ENCODE peak calls at places on chromosomes 12 and 14, in five cellular contexts. F is DND-41; J is CD8-positive, alpha-beta T cell; D is heart left ventricle; O is body of pancreas. W is an unnamed sample.

GRCh38 chr14:20632448-20632830 is 9.1 kb downstream of the OR6S1 start:
- DNase-seq in J (no peak), O (no peak), D (no peak), F (no peak), W (no peak)

GRCh38 chr12:52722680-52723079 is 19.4 kb upstream of the KRT77 start:
- DNase-seq in J (no peak), D (no peak), F (no peak), O (no peak), W (no peak)

GRCh38 chr12:25839470-25839869 is 119.0 kb upstream of the RASSF8 start:
- DNase-seq in J (no peak), D (no peak), O (no peak), F (no peak), W (no peak)

GRCh38 chr12:49673446-49674317 is 33.5 kb downstream of the FMNL3 start:
- DNase-seq in F (no peak), O (peak), D (peak), J (peak), W (peak)

GRCh38 chr12:65879878-65880277 is 55.6 kb downstream of the HMGA2 start:
- DNase-seq in D (no peak), F (no peak), J (no peak), O (no peak), W (no peak)

GRCh38 chr12:57347284-57347683 is 83.6 kb downstream of the R3HDM2 start:
- DNase-seq in J (no peak), D (no peak), F (no peak), O (no peak), W (no peak)

GRCh38 chr12:107109726-107110518 is 16.6 kb upstream of the CRY1 start:
- DNase-seq in J (no peak), F (no peak), D (peak), O (no peak), W (no peak)

GRCh38 chr14:39807271-39807670 is 375.0 kb upstream of the FBXO33 start:
- DNase-seq in J (no peak), F (no peak), O (no peak), D (no peak), W (no peak)

GRCh38 chr14:61145903-61146411 is 135.2 kb downstream of the TMEM30B start:
- DNase-seq in D (no peak), F (no peak), J (no peak), O (no peak), W (no peak)

GRCh38 chr12:95182868-95183415 is 34.3 kb downstream of the FGD6 start:
- DNase-seq in D (no peak), O (no peak), F (no peak), J (no peak), W (no peak)

GRCh38 chr14:51283402-51283825 is 43.4 kb downstream of the TMX1 start:
- DNase-seq in O (no peak), J (no peak), F (no peak), D (no peak), W (no peak)

GRCh38 chr12:57119694-57120093 is 8.5 kb upstream of the STAT6 start:
- DNase-seq in O (no peak), F (no peak), D (no peak), J (no peak), W (no peak)

GRCh38 chr14:96574171-96574632 is 72.0 kb downstream of the PAPOLA start:
- DNase-seq in O (no peak), D (no peak), F (no peak), J (no peak), W (no peak)

GRCh38 chr12:79358716-79359341 is 331.9 kb downstream of the PAWR start:
- DNase-seq in O (no peak), J (no peak), F (peak), D (no peak), W (no peak)

GRCh38 chr14:99267871-99268775 is 3.9 kb downstream of the BCL11B start:
- DNase-seq in D (no peak), O (no peak), F (peak), J (peak), W (no peak)

GRCh38 chr14:22434901-22435565 is 154.0 kb downstream of the DAD1 start:
- DNase-seq in F (no peak), O (no peak), J (no peak), D (no peak), W (no peak)

GRCh38 chr14:53696217-53696965 is 260.2 kb downstream of the BMP4 start:
- DNase-seq in D (no peak), F (no peak), J (no peak), O (no peak), W (no peak)

GRCh38 chr12:91892081-91892855 is 253.4 kb downstream of the BTG1 start:
- DNase-seq in O (no peak), F (no peak), D (no peak), J (no peak), W (no peak)

GRCh38 chr14:77663289-77663688 is 44.5 kb downstream of the ALKBH1 start:
- DNase-seq in J (no peak), F (no peak), D (no peak), O (no peak), W (no peak)

GRCh38 chr14:97878727-97879126 is 1081.5 kb downstream of the VRK1 start:
- DNase-seq in O (no peak), F (peak), D (peak), J (peak), W (no peak)

GRCh38 chr12:31872831-31873604 is 86.2 kb upstream of the RESF1 start:
- DNase-seq in O (no peak), J (no peak), D (no peak), F (no peak), W (no peak)

GRCh38 chr14:100889641-100890040 is 13.9 kb downstream of the RTL1 start:
- DNase-seq in J (no peak), O (no peak), D (no peak), F (no peak), W (peak)

GRCh38 chr14:52110441-52111086 is 41.7 kb upstream of the NID2 start:
- DNase-seq in D (no peak), O (no peak), J (no peak), F (no peak), W (no peak)

GRCh38 chr14:76203086-76204001 is 51.6 kb downstream of the GPATCH2L start:
- DNase-seq in D (peak), J (no peak), O (no peak), F (no peak), W (no peak)

GRCh38 chr12:102021540-102022246 is 40.1 kb downstream of the WASHC3 start:
- DNase-seq in O (no peak), D (no peak), J (no peak), F (no peak), W (no peak)

GRCh38 chr12:80698266-80698665 is 9.2 kb upstream of the MYF6 start:
- DNase-seq in J (no peak), D (no peak), O (no peak), F (no peak), W (no peak)

GRCh38 chr12:80698847-80699542 is 8.4 kb upstream of the MYF6 start:
- DNase-seq in J (no peak), F (no peak), O (no peak), D (no peak), W (no peak)

GRCh38 chr12:80701388-80701787 is 6.0 kb upstream of the MYF6 start:
- DNase-seq in O (no peak), D (no peak), J (no peak), F (no peak), W (no peak)

GRCh38 chr12:80702889-80703605 is 4.4 kb upstream of the MYF6 start:
- DNase-seq in F (no peak), J (no peak), D (no peak), O (no peak), W (no peak)

GRCh38 chr12:80700327-80700726 is 7.1 kb upstream of the MYF6 start:
- DNase-seq in O (no peak), J (no peak), D (no peak), F (no peak), W (no peak)
- TF ChIP-seq CTCF in O (no peak), J (no peak), D (no peak), F (no peak), W (no peak)

DNA sequence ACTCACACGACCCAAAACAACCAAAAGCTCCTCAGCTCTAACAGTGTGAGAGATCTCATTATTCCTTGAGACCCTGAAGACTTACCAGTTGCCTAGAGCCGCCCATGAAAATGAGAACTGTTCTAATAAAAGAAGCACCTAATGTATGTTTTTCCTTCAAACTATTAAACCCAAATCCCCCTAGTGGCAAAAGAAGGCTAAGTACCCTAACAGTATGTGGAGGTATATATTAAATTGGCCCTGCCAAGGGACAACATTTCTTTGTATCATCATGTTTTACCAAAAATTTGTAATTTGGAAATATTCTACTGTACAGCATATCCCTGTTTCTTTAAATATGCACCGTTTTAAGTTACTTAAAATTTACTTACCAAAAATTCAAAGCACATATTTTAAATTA is 38.0 kb upstream of the PPFIA2 start:
- DNase-seq in J (no peak), O (no peak), F (no peak), D (no peak), W (no peak)
- TF ChIP-seq CTCF in J (no peak), O (peak), F (peak), D (no peak), W (peak)

GRCh38 chr14:73759714-73760597 is 45.8 kb upstream of the PNMA1 start:
- DNase-seq in J (peak), O (peak), D (peak), F (peak), W (no peak)
- TF ChIP-seq CTCF in J (peak), O (peak), D (no peak), F (peak), W (peak)

GRCh38 chr14:95173518-95173917 is 16.2 kb upstream of the DICER1 start:
- DNase-seq in D (no peak), J (no peak), F (no peak), O (no peak), W (no peak)
- TF ChIP-seq CTCF in D (no peak), J (no peak), F (no peak), O (no peak), W (no peak)

GRCh38 chr14:92328664-92329255 is 5.8 kb downstream of the SLC24A4 start:
- DNase-seq in D (no peak), F (no peak), J (no peak), O (no peak), W (no peak)
- TF ChIP-seq CTCF in D (no peak), F (no peak), J (no peak), O (no peak), W (peak)